ENCODE peak calls at places on chromosomes 5 and 9, in seven cellular contexts. P, O, J, I, K, C and F are unnamed samples. For H3K9me3, the result is how much of the 10 kb centered on the place peaks cover.

GRCh38 chr5:42302186-42302585 is 121.1 kb upstream of the GHR start:
- DNase-seq in P (no peak), O (no peak), J (no peak), I (no peak), K (no peak), C (no peak), F (no peak)

GRCh38 chr5:79806741-79807140 is 117.1 kb downstream of the CMYA5 start:
- DNase-seq in P (no peak), O (no peak), J (no peak), I (no peak), K (no peak), C (no peak), F (no peak)

GRCh38 chr5:170597876-170598275 is 94.1 kb downstream of the KCNIP1 start:
- DNase-seq in P (no peak), O (no peak), J (no peak), I (no peak), K (no peak), C (no peak), F (no peak)

GRCh38 chr9:130493476-130493875 is 48.7 kb downstream of the ASS1 start:
- DNase-seq in P (no peak), O (no peak), J (no peak), I (no peak), K (no peak), C (no peak), F (no peak)

GRCh38 chr5:159510282-159510681 is 180.0 kb upstream of the IL12B start:
- DNase-seq in P (peak), O (no peak), J (peak), I (peak), K (peak), C (peak), F (no peak)

GRCh38 chr5:110086658-110087388 is 397.1 kb downstream of the MAN2A1 start:
- DNase-seq in P (no peak), O (no peak), J (no peak), I (peak), K (no peak), C (no peak), F (no peak)

GRCh38 chr5:127564002-127564769 is 46.7 kb downstream of the PRRC1 start:
- DNase-seq in P (no peak), O (peak), J (peak), I (no peak), K (peak), C (no peak), F (no peak)

GRCh38 chr5:173823721-173824567 is 64.2 kb upstream of the CPEB4 start:
- DNase-seq in P (no peak), O (peak), J (peak), I (no peak), K (peak), C (no peak), F (no peak)

GRCh38 chr9:71515103-71515502 is 253.2 kb downstream of the CEMIP2 start:
- DNase-seq in P (no peak), O (no peak), J (no peak), I (no peak), K (no peak), C (no peak), F (no peak)

GRCh38 chr5:73392775-73393174 is 55.8 kb downstream of the FOXD1 start:
- DNase-seq in P (no peak), O (no peak), J (no peak), I (no peak), K (no peak), C (no peak), F (no peak)

GRCh38 chr5:16628376-16628775 is 11.6 kb upstream of the RETREG1 start:
- DNase-seq in P (no peak), O (no peak), J (no peak), I (no peak), K (no peak), C (no peak), F (no peak)

GRCh38 chr9:134391319-134392231 is 65.3 kb downstream of the RXRA start:
- DNase-seq in P (no peak), O (no peak), J (no peak), I (no peak), K (no peak), C (no peak), F (peak)

GRCh38 chr5:932628-933250 is 40.1 kb downstream of the TRIP13 start:
- DNase-seq in P (no peak), O (no peak), J (no peak), I (no peak), K (no peak), C (no peak), F (no peak)

GRCh38 chr5:64632251-64632650 is 58.1 kb upstream of the SHISAL2B start:
- DNase-seq in P (peak), O (no peak), J (peak), I (no peak), K (no peak), C (no peak), F (no peak)

GRCh38 chr5:135135530-135136201 is 101.6 kb upstream of the PITX1 start:
- DNase-seq in P (no peak), O (no peak), J (no peak), I (peak), K (no peak), C (no peak), F (no peak)

GRCh38 chr5:177601126-177601525 is 1.2 kb downstream of the B4GALT7 start:
- DNase-seq in P (no peak), O (no peak), J (no peak), I (no peak), K (no peak), C (no peak), F (no peak)
- H3K9me3 ChIP-seq in P (under half), O (under half), J (under half), I (under half), K (under half), C (under half), F (under half)

GRCh38 chr5:179164331-179165311 is 104.4 kb downstream of the ZNF354C start:
- DNase-seq in P (peak), O (no peak), J (no peak), I (peak), K (no peak), C (no peak), F (no peak)
- H3K9me3 ChIP-seq in P (under half), O (under half), J (under half), I (under half), K (under half), C (under half), F (under half)

GRCh38 chr9:89883401-89884341 is 278.9 kb downstream of the GADD45G start:
- DNase-seq in P (no peak), O (no peak), J (no peak), I (peak), K (no peak), C (peak), F (no peak)
- H3K9me3 ChIP-seq in P (under half), O (under half), J (under half), I (under half), K (under half), C (under half), F (under half)

GRCh38 chr5:150912312-150912814 is 7.6 kb upstream of the ZNF300 start:
- DNase-seq in P (no peak), O (no peak), J (no peak), I (no peak), K (no peak), C (no peak), F (no peak)
- H3K9me3 ChIP-seq in P (half or more), O (under half), J (under half), I (under half), K (half or more), C (half or more), F (under half)

GRCh38 chr5:98794414-98795080 is 21.1 kb downstream of the RGMB start:
- DNase-seq in P (no peak), O (no peak), J (no peak), I (no peak), K (no peak), C (no peak), F (no peak)
- H3K9me3 ChIP-seq in P (under half), O (under half), J (under half), I (under half), K (under half), C (under half), F (under half)

GRCh38 chr5:172243302-172243701 is 40.3 kb downstream of the UBTD2 start:
- DNase-seq in P (no peak), O (no peak), J (no peak), I (no peak), K (no peak), C (no peak), F (no peak)

GRCh38 chr5:172245823-172246222 is 37.7 kb downstream of the UBTD2 start:
- DNase-seq in P (no peak), O (no peak), J (no peak), I (no peak), K (no peak), C (no peak), F (no peak)

GRCh38 chr5:172245046-172245445 is 38.5 kb downstream of the UBTD2 start:
- DNase-seq in P (no peak), O (no peak), J (no peak), I (no peak), K (no peak), C (no peak), F (no peak)
- H3K9me3 ChIP-seq in P (under half), O (under half), J (under half), I (under half), K (under half), C (under half), F (under half)

DNA sequence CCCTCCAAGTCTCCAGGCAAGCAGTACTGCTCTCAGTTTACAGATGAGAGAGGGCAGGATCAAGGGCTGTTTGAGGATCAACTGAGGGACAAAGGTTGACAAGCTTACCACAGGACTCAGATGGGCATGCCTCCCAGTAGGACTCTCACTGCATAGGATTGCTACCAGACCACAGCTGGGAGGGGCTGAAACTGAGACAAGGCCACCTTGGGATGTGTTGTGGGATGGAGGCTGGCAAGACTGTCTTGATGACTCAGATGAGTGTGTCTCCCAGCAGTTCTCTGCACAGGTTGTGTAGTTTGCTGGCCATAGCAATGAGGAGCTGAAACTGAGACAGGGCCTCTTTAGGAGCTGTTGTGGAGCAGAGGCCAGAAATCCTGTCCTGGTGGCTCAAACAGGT is 222.2 kb upstream of the IRX1 start:
- DNase-seq in P (no peak), O (no peak), J (no peak), I (no peak), K (no peak), C (peak), F (no peak)
- H3K9me3 ChIP-seq in P (under half), O (under half), J (under half), I (under half), K (under half), C (under half), F (under half)

GRCh38 chr5:25970906-25971489 is 1067.4 kb downstream of the CDH9 start:
- DNase-seq in P (no peak), O (no peak), J (no peak), I (no peak), K (no peak), C (no peak), F (no peak)
- H3K9me3 ChIP-seq in P (under half), O (under half), J (under half), I (under half), K (under half), C (under half), F (under half)